ENCODE peak calls at places on chromosome 15, in four cellular contexts. F is adrenal gland, Q is IMR-90, I is HepG2. V is an unnamed sample.

GRCh38 chr15:63948971-63949370 is 97.3 kb downstream of the DAPK2 start:
- DNase-seq in F (no peak), Q (no peak), I (no peak), V (no peak)

GRCh38 chr15:29687204-29687768 is 135.0 kb downstream of the TJP1 start:
- DNase-seq in Q (no peak), F (no peak), I (no peak), V (no peak)

GRCh38 chr15:62779041-62779810 is 263.3 kb upstream of the TPM1 start:
- DNase-seq in I (no peak), Q (peak; percentile 78), F (peak; percentile 73), V (no peak)

GRCh38 chr15:62798536-62798935 is 244.0 kb upstream of the TPM1 start:
- DNase-seq in Q (no peak), F (no peak), I (no peak), V (no peak)

GRCh38 chr15:57496946-57497944 is 94.5 kb upstream of the MYZAP start:
- DNase-seq in F (no peak), Q (no peak), I (peak; percentile 100), V (no peak)

GRCh38 chr15:65805019-65805738 is 13.1 kb upstream of the DENND4A start:
- DNase-seq in I (peak; percentile 42), Q (no peak), F (no peak), V (no peak)

GRCh38 chr15:23797747-23798157 is 110.6 kb upstream of the NDN start:
- DNase-seq in F (no peak), Q (no peak), I (no peak), V (no peak)

GRCh38 chr15:60442763-60443162 is 36.2 kb downstream of the ICE2 start:
- DNase-seq in I (no peak), Q (peak; percentile 48), F (no peak), V (no peak)

DNA sequence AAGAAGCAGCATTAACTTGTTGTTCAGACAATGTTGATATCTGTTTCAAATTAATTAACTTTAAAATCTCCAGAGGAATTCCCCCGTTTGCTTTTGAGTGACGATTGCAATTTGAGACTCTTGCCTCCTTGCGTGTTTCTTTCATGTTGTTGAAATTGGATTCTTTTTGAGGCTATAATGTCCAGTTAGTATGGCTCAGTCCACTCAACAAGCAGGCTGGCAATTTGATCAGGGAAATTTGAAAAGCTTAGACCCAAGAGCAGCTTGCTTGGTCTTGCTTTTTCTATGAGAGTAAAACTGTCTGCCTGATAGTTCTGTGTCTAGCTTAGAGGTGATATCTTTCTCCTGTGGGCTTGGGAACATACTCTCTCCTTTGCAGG is 2.0 kb downstream of the ARID3B start:
- DNase-seq in F (no peak), Q (peak; percentile 33), I (no peak), V (no peak)
- H3K4me3 ChIP-seq in F (no peak overlapping the region), Q (no peak overlapping the region), I (no peak overlapping the region), V (no peak overlapping the region)

DNA sequence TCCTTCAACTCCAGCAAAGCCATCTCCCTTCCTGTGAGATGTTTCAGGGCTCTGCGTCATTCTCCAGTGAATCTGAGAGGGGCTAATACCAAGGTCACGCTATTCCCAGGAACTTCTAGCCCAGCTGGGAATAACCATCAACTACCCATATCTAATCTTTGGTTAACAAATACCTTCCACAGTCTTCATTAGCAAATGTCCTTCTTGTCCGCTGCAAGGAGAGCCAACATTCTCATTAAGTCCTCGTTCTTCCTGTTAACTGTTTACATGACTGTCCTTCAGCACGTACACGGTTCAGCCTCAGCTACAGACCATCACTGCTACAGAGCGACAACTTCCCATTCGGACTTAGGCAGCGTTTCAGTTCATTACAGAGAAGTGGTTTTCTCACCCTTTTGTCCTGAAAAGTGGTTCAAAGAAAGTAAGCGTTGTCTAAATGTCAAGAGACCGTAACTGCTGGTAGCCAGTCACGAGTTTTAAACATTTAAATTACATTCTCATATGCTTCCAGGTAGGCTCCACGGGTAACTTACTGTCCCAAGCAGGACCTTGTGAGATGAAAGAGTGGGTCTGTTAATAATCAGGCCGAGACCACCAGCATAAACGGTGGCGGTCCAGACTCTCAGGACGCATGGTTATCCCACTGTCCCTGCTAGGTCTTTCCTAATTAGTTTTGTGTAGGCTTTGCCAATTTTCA is 63.9 kb downstream of the CHSY1 start:
- DNase-seq in F (no peak), Q (peak; percentile 99), I (no peak), V (peak; percentile 87)
- H3K4me1 ChIP-seq in F (peaks cover 52% of the 10 kb centered on the region), Q (peaks cover 33% of the 10 kb centered on the region), I (no peaks in the 10 kb centered on the region), V (peaks cover 48% of the 10 kb centered on the region)

DNA sequence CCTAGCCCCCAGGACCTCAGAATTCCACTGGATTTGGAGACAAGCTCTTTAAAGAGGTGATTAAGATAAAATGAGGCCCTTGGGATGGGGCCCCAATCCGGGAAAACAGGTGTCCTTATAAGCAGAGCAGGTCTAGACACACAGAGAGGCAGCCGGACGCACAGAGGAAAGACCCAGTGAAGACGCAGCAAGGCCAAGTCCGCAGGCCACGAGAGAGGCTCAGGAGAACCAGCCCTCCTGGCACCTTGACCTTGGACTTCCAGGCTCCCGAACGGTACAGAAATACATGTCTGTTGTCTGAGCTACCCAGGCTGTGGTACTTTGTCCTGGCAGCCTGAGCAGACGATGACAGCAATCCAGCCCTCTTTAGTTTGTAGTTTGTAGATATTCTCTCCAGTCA is 324.5 kb downstream of the OCA2 start:
- DNase-seq in I (no peak), Q (no peak), F (no peak), V (no peak)
- H3K9me3 ChIP-seq in I (no peaks in the 10 kb centered on the region), Q (peaks cover 37% of the 10 kb centered on the region), F (no peaks in the 10 kb centered on the region), V (no peaks in the 10 kb centered on the region)

DNA sequence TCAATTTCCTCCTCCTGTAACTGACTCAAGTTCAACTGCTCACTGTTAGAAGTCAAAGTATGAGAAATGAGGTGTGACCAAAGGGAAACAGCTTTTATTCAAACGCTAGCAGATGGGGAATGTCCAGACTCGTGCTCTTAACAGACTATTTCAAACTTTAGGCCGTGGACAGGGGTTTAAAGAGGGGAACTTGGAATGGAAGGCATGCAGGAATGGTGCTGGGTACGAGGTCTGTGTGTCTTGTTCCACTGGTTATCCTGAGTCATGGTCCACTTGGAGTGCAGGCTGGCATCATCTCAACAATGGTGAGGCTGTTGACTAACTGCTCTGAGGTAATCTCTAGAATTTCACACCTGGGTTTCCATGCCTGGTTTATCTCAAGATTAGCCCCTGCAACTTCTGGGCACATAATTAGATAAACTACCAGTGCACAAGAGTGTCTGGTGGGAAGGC is 22.9 kb upstream of the DNAAF4 start:
- DNase-seq in F (no peak), Q (peak; percentile 68), I (peak; percentile 4), V (no peak)
- H3K4me3 ChIP-seq in F (no peak overlapping the region), Q (no peak overlapping the region), I (no peak overlapping the region), V (no peak overlapping the region)

DNA sequence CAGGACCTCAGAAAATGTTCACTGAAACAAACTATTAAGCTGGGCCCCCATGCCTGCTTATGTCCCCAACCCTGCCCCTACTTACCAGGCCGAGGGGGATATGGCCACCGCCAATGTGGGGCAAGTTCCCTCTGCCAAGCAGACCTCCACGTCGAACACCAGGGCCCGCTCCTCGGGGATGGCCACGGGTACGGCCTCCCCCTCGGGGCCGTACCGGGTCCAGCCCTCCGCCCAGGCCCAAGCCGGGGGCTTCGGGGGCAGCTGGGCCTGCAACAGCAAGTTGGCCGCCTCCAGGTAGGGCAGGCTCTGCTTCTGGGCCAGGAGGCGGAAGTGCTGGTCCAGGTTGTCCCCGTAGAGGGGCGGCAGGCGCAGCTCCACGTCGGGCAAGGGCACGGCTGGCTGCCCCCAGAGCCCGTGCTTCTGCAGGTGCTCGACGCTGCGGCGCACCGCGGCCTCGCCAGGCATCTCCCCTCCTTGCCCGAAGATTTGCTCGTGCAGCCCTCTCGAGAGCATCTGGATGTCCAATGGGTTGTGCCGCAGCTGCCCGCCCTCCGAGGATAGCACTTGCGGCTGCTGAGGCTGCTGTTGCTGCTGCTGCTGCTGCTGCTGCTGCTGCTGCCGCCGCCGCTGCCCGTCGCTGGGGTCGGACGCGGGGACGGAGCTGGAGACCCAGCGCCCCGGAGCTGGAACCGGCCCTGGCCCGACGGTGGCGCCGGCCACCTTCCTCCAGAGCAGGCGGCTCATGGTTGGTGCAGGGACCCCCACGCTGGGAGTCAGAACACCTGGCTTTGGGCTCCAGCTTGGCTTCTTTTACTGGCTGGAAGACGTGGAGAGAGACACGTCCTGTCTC is 1.4 kb downstream of the POLG start:
- DNase-seq in F (no peak), Q (no peak), I (no peak), V (no peak)
- H3K4me1 ChIP-seq in F (peaks cover 57% of the 10 kb centered on the region), Q (peaks cover 11% of the 10 kb centered on the region), I (peaks cover 57% of the 10 kb centered on the region), V (peaks cover 31% of the 10 kb centered on the region)

GRCh38 chr15:98043160-98044059 is 82.9 kb downstream of the ARRDC4 start:
- DNase-seq in F (no peak), I (peak; percentile 2), Q (no peak), V (no peak)
- H3K9me3 ChIP-seq in F (no peaks in the 10 kb centered on the region), I (no peaks in the 10 kb centered on the region), Q (peaks cover 23% of the 10 kb centered on the region), V (no peaks in the 10 kb centered on the region)

GRCh38 chr15:72236381-72237285 is 5.6 kb upstream of the PKM start:
- DNase-seq in I (no peak), Q (peak; percentile 19), F (peak; percentile 23), V (no peak)
- H3K4me3 ChIP-seq in I (peak overlapping the region; percentile 43), Q (peak overlapping the region; percentile 39), F (no peak overlapping the region), V (peak overlapping the region; percentile 33)

GRCh38 chr15:36590838-36591237 is 11.4 kb downstream of the CDIN1 start:
- DNase-seq in F (no peak), Q (peak; percentile 96), I (no peak), V (no peak)

GRCh38 chr15:36591534-36592411 is 12.3 kb downstream of the CDIN1 start:
- DNase-seq in Q (no peak), F (no peak), I (no peak), V (no peak)

GRCh38 chr15:36585774-36586173 is 6.3 kb downstream of the CDIN1 start:
- DNase-seq in Q (no peak), I (no peak), F (no peak), V (no peak)

GRCh38 chr15:36594556-36595090 is 15.2 kb downstream of the CDIN1 start:
- DNase-seq in F (no peak), Q (no peak), I (no peak), V (no peak)

DNA sequence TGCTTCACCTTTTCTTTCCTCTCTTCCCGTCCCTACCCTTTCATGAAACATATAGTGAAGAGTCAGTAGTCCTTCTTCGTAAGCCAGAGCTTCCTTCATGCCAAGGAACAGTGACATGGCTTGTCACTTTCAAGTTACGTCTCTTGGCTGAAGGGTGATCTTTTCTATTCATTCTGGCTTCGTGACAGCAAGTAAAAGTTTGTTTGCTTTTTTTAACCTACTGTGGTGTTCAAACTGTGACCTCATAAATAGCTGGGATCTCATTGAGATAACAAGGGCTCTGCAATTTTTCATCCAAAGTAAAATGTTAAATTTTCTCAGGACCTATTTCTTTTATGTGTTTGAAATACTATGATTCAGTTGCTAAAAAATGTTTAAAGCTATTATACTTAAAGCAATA is 10.5 kb downstream of the CDIN1 start:
- DNase-seq in I (no peak), Q (peak; percentile 50), F (no peak), V (no peak)
- H3K4me1 ChIP-seq in I (no peaks in the 10 kb centered on the region), Q (peaks cover 8% of the 10 kb centered on the region), F (peaks cover 5% of the 10 kb centered on the region), V (no peaks in the 10 kb centered on the region)